ENCODE peak calls at places on chromosomes 7 and 10, in six cellular contexts. One of them, this sample, is unnamed.
A peak's percentile ranks its signal among the peaks of the same experiment; 100 is the strongest.

GRCh38 chr7:158275711-158276413 is 311.8 kb downstream of the PTPRN2 start:
- DNase-seq in prostate gland: no peak
- DNase-seq in H9: peak; percentile 19
- DNase-seq in mesendoderm: no peak
- DNase-seq in upper lobe of right lung: peak; percentile 42
- DNase-seq in WERI-Rb-1: no peak
- DNase-seq in this sample: no peak

GRCh38 chr10:133611079-133611478 is 15.5 kb downstream of the FRG2B start:
- DNase-seq in WERI-Rb-1: no peak
- DNase-seq in prostate gland: no peak
- DNase-seq in upper lobe of right lung: no peak
- DNase-seq in H9: no peak
- DNase-seq in mesendoderm: no peak
- DNase-seq in this sample: no peak

GRCh38 chr7:95411036-95411435 is 14.9 kb upstream of the PON3 start:
- DNase-seq in H9: no peak
- DNase-seq in WERI-Rb-1: no peak
- DNase-seq in upper lobe of right lung: no peak
- DNase-seq in mesendoderm: no peak
- DNase-seq in prostate gland: no peak
- DNase-seq in this sample: no peak

GRCh38 chr10:113540845-113541553 is 11.9 kb upstream of the HABP2 start:
- DNase-seq in mesendoderm: no peak
- DNase-seq in H9: no peak
- DNase-seq in prostate gland: no peak
- DNase-seq in WERI-Rb-1: no peak
- DNase-seq in upper lobe of right lung: no peak
- DNase-seq in this sample: no peak

GRCh38 chr10:98268694-98269386 is 846 bp upstream of the LOXL4 start:
- DNase-seq in WERI-Rb-1: peak; percentile 58
- DNase-seq in upper lobe of right lung: no peak
- DNase-seq in H9: no peak
- DNase-seq in prostate gland: no peak
- DNase-seq in mesendoderm: peak; percentile 47
- DNase-seq in this sample: no peak

GRCh38 chr7:83821866-83822265 is 172.9 kb upstream of the SEMA3E start:
- DNase-seq in WERI-Rb-1: no peak
- DNase-seq in mesendoderm: no peak
- DNase-seq in prostate gland: no peak
- DNase-seq in H9: no peak
- DNase-seq in upper lobe of right lung: no peak
- DNase-seq in this sample: no peak

GRCh38 chr10:127612-128432 is 7.4 kb upstream of the ZMYND11 start:
- DNase-seq in upper lobe of right lung: no peak
- DNase-seq in mesendoderm: no peak
- DNase-seq in prostate gland: no peak
- DNase-seq in WERI-Rb-1: no peak
- DNase-seq in H9: no peak
- DNase-seq in this sample: no peak

GRCh38 chr10:101130984-101131961 is at the start of gene TLX1:
- DNase-seq in prostate gland: no peak
- DNase-seq in mesendoderm: peak; percentile 56
- DNase-seq in H9: peak; percentile 83
- DNase-seq in WERI-Rb-1: peak; percentile 91
- DNase-seq in upper lobe of right lung: no peak
- DNase-seq in this sample: no peak

GRCh38 chr7:149880871-149881301 is 7.1 kb downstream of the ATP6V0E2 start:
- DNase-seq in upper lobe of right lung: peak; percentile 87
- DNase-seq in prostate gland: peak; percentile 3
- DNase-seq in H9: peak; percentile 18
- DNase-seq in mesendoderm: no peak
- DNase-seq in WERI-Rb-1: no peak
- DNase-seq in this sample: no peak

GRCh38 chr10:63977329-63977923 is 456.2 kb downstream of the REEP3 start:
- DNase-seq in WERI-Rb-1: peak; percentile 61
- DNase-seq in upper lobe of right lung: no peak
- DNase-seq in mesendoderm: peak; percentile 84
- DNase-seq in H9: peak; percentile 63
- DNase-seq in prostate gland: no peak
- DNase-seq in this sample: peak; percentile 46

GRCh38 chr10:123139165-123139520 is 3.4 kb downstream of the HMX3 start:
- DNase-seq in H9: no peak
- DNase-seq in prostate gland: no peak
- DNase-seq in mesendoderm: no peak
- DNase-seq in upper lobe of right lung: no peak
- DNase-seq in WERI-Rb-1: no peak
- DNase-seq in this sample: no peak

GRCh38 chr7:154409703-154410311 is 357.6 kb downstream of the DPP6 start:
- DNase-seq in prostate gland: no peak
- DNase-seq in H9: peak; percentile 37
- DNase-seq in upper lobe of right lung: no peak
- DNase-seq in WERI-Rb-1: no peak
- DNase-seq in mesendoderm: peak; percentile 70
- DNase-seq in this sample: no peak

GRCh38 chr7:142797799-142798377 is 27.1 kb downstream of the PRSS2 start:
- DNase-seq in H9: peak; percentile 30
- DNase-seq in mesendoderm: no peak
- DNase-seq in prostate gland: no peak
- DNase-seq in upper lobe of right lung: no peak
- DNase-seq in WERI-Rb-1: no peak
- DNase-seq in this sample: no peak

GRCh38 chr7:50594136-50594535 is 28.9 kb upstream of the DDC start:
- DNase-seq in upper lobe of right lung: no peak
- DNase-seq in mesendoderm: no peak
- DNase-seq in WERI-Rb-1: no peak
- DNase-seq in prostate gland: no peak
- DNase-seq in H9: no peak
- DNase-seq in this sample: no peak

GRCh38 chr7:50592940-50593339 is 27.7 kb upstream of the DDC start:
- DNase-seq in H9: no peak
- DNase-seq in upper lobe of right lung: no peak
- DNase-seq in WERI-Rb-1: no peak
- DNase-seq in mesendoderm: no peak
- DNase-seq in prostate gland: no peak
- DNase-seq in this sample: no peak

GRCh38 chr7:50594734-50595537 is 29.7 kb upstream of the DDC start:
- DNase-seq in upper lobe of right lung: no peak
- DNase-seq in H9: no peak
- DNase-seq in mesendoderm: no peak
- DNase-seq in prostate gland: no peak
- DNase-seq in WERI-Rb-1: no peak
- DNase-seq in this sample: no peak

GRCh38 chr7:50596484-50596883 is 31.3 kb upstream of the DDC start:
- DNase-seq in H9: no peak
- DNase-seq in upper lobe of right lung: no peak
- DNase-seq in mesendoderm: no peak
- DNase-seq in prostate gland: no peak
- DNase-seq in WERI-Rb-1: no peak
- DNase-seq in this sample: no peak

GRCh38 chr7:50595538-50596102 is 30.4 kb upstream of the DDC start:
- DNase-seq in prostate gland: no peak
- DNase-seq in H9: peak; percentile 55
- DNase-seq in WERI-Rb-1: peak; percentile 61
- DNase-seq in mesendoderm: peak; percentile 77
- DNase-seq in upper lobe of right lung: no peak
- DNase-seq in this sample: peak; percentile 25
- H3K27ac ChIP-seq in prostate gland: no peak overlapping the region
- H3K27ac ChIP-seq in H9: no peak overlapping the region
- H3K27ac ChIP-seq in WERI-Rb-1: no peak overlapping the region
- H3K27ac ChIP-seq in mesendoderm: no peak overlapping the region
- H3K27ac ChIP-seq in upper lobe of right lung: no peak overlapping the region
- H3K27ac ChIP-seq in this sample: no peak overlapping the region

DNA sequence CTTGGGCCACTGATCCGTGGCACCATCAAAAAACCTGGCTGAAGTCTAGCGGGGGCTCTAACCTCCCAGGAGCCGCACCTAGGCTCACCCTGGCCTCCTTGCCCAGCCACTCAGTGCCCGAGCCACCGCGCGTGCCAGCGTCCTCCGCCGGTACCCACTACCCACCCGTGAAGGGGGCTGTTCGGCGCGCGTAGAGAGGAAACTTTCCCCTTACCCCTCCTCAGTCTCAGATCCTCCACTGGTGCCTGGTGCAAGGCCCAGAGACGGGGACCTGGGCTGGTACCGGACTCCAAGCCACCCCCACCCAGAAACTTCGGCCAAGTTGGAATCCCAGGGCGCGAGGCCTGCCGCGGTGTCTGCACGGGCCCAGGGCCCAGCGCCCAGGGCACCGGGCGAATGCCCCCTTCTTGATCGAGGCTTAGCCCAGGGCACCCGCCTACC is 3.5 kb upstream of the EBF3 start:
- DNase-seq in WERI-Rb-1: no peak
- DNase-seq in mesendoderm: no peak
- DNase-seq in H9: no peak
- DNase-seq in upper lobe of right lung: no peak
- DNase-seq in prostate gland: no peak
- DNase-seq in this sample: no peak
- H3K27me3 ChIP-seq in WERI-Rb-1: peaks cover 89% of the 10 kb centered on the region
- H3K27me3 ChIP-seq in mesendoderm: peaks cover 73% of the 10 kb centered on the region
- H3K27me3 ChIP-seq in H9: peaks cover 84% of the 10 kb centered on the region
- H3K27me3 ChIP-seq in upper lobe of right lung: peaks cover 91% of the 10 kb centered on the region
- H3K27me3 ChIP-seq in prostate gland: peaks cover 62% of the 10 kb centered on the region
- H3K27me3 ChIP-seq in this sample: peaks cover 100% of the 10 kb centered on the region

DNA sequence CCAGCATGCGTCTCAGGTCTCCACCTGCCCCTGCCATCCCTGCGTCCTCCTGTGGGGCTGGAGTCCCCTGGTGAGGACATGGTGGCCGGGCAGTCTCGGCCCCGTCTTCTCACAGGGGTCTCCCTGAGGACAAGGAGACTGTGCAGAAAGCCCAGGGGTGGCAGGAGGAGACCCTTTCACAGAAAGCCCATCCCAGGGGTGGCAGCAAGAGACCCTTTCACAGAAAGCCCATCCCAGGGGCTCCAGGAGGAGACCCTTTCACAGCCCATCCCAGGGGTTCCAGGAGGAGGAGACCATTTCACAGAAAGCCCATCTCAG is 14.8 kb upstream of the CHST12 start:
- DNase-seq in H9: no peak
- DNase-seq in WERI-Rb-1: no peak
- DNase-seq in prostate gland: no peak
- DNase-seq in upper lobe of right lung: no peak
- DNase-seq in mesendoderm: no peak
- DNase-seq in this sample: no peak
- H3K27ac ChIP-seq in H9: no peak overlapping the region
- H3K27ac ChIP-seq in WERI-Rb-1: no peak overlapping the region
- H3K27ac ChIP-seq in prostate gland: no peak overlapping the region
- H3K27ac ChIP-seq in upper lobe of right lung: no peak overlapping the region
- H3K27ac ChIP-seq in mesendoderm: no peak overlapping the region
- H3K27ac ChIP-seq in this sample: no peak overlapping the region

DNA sequence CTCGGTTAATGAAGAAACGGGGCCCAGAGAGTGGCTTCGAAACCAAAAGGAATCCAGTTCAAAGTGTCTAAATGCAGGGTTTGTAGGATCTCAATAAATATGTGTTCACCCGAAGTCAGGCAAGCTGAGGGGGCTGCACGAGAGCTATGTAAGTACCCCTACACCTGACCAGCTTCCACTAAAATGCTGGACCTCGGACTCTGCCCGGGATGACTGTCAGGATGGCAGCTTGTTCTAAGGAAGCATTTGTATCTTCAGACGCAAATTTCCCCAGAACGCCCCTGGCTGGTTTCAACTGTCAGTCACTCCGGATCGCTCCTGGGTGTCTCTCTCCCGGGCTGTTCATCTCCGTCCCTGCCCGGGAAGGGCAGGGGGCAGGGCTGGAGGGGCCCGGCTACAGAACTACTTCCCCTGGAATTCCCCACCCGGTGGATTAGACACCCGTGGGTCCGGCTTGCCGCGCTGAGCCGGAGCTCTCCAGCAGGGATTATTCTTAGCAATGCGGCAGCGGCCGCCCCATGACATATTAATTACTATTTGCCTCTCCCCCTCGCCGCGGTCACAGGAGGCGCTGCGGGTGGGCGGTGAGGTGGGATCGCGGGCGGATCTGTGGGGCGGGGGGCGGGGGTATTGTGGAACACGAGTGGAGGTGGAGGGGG is 275.8 kb upstream of the NEBL start:
- DNase-seq in upper lobe of right lung: peak; percentile 71
- DNase-seq in prostate gland: peak; percentile 31
- DNase-seq in WERI-Rb-1: peak; percentile 9
- DNase-seq in H9: peak; percentile 36
- DNase-seq in mesendoderm: peak; percentile 44
- DNase-seq in this sample: no peak
- H3K27me3 ChIP-seq in upper lobe of right lung: peaks cover 12% of the 10 kb centered on the region
- H3K27me3 ChIP-seq in prostate gland: no peaks in the 10 kb centered on the region
- H3K27me3 ChIP-seq in WERI-Rb-1: peaks cover 48% of the 10 kb centered on the region
- H3K27me3 ChIP-seq in H9: peaks cover 2% of the 10 kb centered on the region
- H3K27me3 ChIP-seq in mesendoderm: no peaks in the 10 kb centered on the region
- H3K27me3 ChIP-seq in this sample: peaks cover 12% of the 10 kb centered on the region

GRCh38 chr10:32629910-32630309 is 184.0 kb downstream of the CCDC7 start:
- DNase-seq in H9: no peak
- DNase-seq in upper lobe of right lung: no peak
- DNase-seq in prostate gland: no peak
- DNase-seq in mesendoderm: peak; percentile 4
- DNase-seq in WERI-Rb-1: no peak
- DNase-seq in this sample: no peak
- H3K27ac ChIP-seq in H9: no peak overlapping the region
- H3K27ac ChIP-seq in upper lobe of right lung: no peak overlapping the region
- H3K27ac ChIP-seq in prostate gland: no peak overlapping the region
- H3K27ac ChIP-seq in mesendoderm: no peak overlapping the region
- H3K27ac ChIP-seq in WERI-Rb-1: no peak overlapping the region
- H3K27ac ChIP-seq in this sample: no peak overlapping the region

GRCh38 chr10:11449761-11450160 is 161.7 kb downstream of the USP6NL start:
- DNase-seq in prostate gland: no peak
- DNase-seq in upper lobe of right lung: no peak
- DNase-seq in WERI-Rb-1: no peak
- DNase-seq in H9: peak; percentile 19
- DNase-seq in mesendoderm: no peak
- DNase-seq in this sample: no peak
- H3K27me3 ChIP-seq in prostate gland: no peaks in the 10 kb centered on the region
- H3K27me3 ChIP-seq in upper lobe of right lung: peaks cover 22% of the 10 kb centered on the region
- H3K27me3 ChIP-seq in WERI-Rb-1: no peaks in the 10 kb centered on the region
- H3K27me3 ChIP-seq in H9: no peaks in the 10 kb centered on the region
- H3K27me3 ChIP-seq in mesendoderm: no peaks in the 10 kb centered on the region
- H3K27me3 ChIP-seq in this sample: peaks cover 24% of the 10 kb centered on the region

GRCh38 chr10:11197266-11197712 is 179.6 kb downstream of the CELF2 start:
- DNase-seq in H9: peak; percentile 40
- DNase-seq in mesendoderm: no peak
- DNase-seq in upper lobe of right lung: peak; percentile 67
- DNase-seq in WERI-Rb-1: no peak
- DNase-seq in prostate gland: peak; percentile 69
- DNase-seq in this sample: no peak
- H3K27ac ChIP-seq in H9: no peak overlapping the region
- H3K27ac ChIP-seq in mesendoderm: no peak overlapping the region
- H3K27ac ChIP-seq in upper lobe of right lung: no peak overlapping the region
- H3K27ac ChIP-seq in WERI-Rb-1: no peak overlapping the region
- H3K27ac ChIP-seq in prostate gland: no peak overlapping the region
- H3K27ac ChIP-seq in this sample: no peak overlapping the region

This sample was measured in foreskin keratinocyte.